ENCODE peak calls at places on chromosomes 4 and X, in four cellular contexts. W, X, T and M are unnamed samples.

GRCh38 chr4:188988131-188988530 is 848.9 kb downstream of the TRIML1 start:
- DNase-seq in T (no peak), W (no peak), X (no peak), M (no peak)

GRCh38 chrX:155215443-155216178 is 649 bp upstream of the VBP1 start:
- DNase-seq in W (no peak), X (no peak), T (no peak), M (no peak)

GRCh38 chrX:40607381-40607780 is 15.8 kb upstream of the MPC1L start:
- DNase-seq in W (no peak), T (peak; percentile 12), X (no peak), M (no peak)

GRCh38 chr4:148764720-148765119 is 322.5 kb upstream of the NR3C2 start:
- DNase-seq in W (no peak), X (no peak), T (no peak), M (no peak)

GRCh38 chrX:2385224-2385623 is 115.6 kb downstream of the DHRSX start:
- DNase-seq in X (no peak), W (no peak), T (peak; percentile 88), M (no peak)

GRCh38 chr4:81827568-81828202 is 356.0 kb upstream of the RASGEF1B start:
- DNase-seq in T (no peak), X (no peak), W (no peak), M (no peak)

GRCh38 chr4:138907174-138907573 is 108.4 kb upstream of the NOCT start:
- DNase-seq in W (no peak), T (no peak), X (no peak), M (no peak)

GRCh38 chr4:182604953-182605352 is 312.2 kb downstream of the DCTD start:
- DNase-seq in T (peak; percentile 96), W (no peak), X (no peak), M (no peak)

GRCh38 chr4:6905501-6905900 is 4.1 kb upstream of the TBC1D14 start:
- DNase-seq in W (no peak), T (no peak), X (peak; percentile 57), M (no peak)

GRCh38 chrX:37347420-37347819 is 1.7 kb upstream of the PRRG1 start:
- DNase-seq in W (no peak), X (no peak), T (peak; percentile 47), M (no peak)

GRCh38 chrX:34119122-34119521 is 13.0 kb downstream of the FAM47A start:
- DNase-seq in T (no peak), X (no peak), W (no peak), M (no peak)

GRCh38 chrX:19212037-19212436 is 89.8 kb upstream of the ADGRG2 start:
- DNase-seq in W (no peak), X (no peak), T (no peak), M (no peak)

GRCh38 chrX:46912098-46912672 is at the start of gene JADE3:
- DNase-seq in W (peak; percentile 84), T (peak; percentile 56), X (peak; percentile 92), M (peak; percentile 31)
- TF ChIP-seq POLR2A in W (no peak), T (no peak), X (no peak), M (no peak)

DNA sequence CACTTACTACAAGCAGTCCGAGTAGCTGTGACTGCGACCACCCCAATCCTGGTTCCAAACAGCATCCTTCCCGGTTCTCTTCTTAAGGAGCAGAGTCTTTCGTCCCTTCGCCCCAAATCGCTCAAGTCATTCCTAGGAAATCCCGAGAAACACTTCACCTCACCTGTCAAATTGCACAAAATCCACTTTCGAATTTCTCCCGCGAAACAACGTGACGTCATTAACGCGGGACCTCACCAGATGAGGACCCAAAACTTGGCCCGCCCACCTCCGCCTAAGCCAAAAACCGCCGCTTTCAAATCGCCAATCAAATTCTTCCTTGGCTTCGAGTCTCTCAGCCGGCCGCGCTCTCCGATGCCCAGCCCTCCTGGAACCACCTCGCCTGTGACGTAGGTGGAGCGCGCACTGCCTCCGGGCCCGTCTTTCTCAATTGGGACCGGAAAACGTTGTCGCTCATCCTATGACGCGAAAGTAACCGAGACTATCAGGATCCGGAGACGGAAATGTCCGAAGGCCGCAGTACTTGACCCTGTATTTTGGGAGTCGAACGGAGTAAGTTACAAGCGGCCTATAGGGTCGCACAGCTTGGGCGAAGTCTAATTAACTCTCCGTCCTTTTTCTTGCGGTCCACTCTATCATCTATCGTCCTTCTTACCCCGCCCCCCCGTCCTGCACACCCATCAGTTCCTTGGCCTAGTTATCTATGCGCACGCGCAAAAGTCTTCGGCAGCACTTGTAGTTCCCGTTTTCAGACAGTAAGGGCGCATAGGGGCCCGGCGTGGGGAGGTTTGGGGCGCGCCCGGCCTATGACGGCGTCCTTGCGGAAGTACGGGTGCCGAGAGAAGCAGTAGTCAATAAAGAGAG is at the start of the genes LARP7 and ZGRF1:
- DNase-seq in T (peak; percentile 99), W (peak; percentile 99), X (peak; percentile 100), M (peak; percentile 70)
- TF ChIP-seq POLR2A in T (peak; percentile 79), W (no peak), X (no peak), M (peak; percentile 77)

GRCh38 chr4:184778325-184778724 is 44.4 kb upstream of the CENPU start:
- DNase-seq in X (no peak), T (no peak), W (no peak), M (no peak)
- TF ChIP-seq POLR2A in X (no peak), T (no peak), W (no peak), M (peak; percentile 29)

GRCh38 chr4:74654230-74654681 is 140.1 kb downstream of the BTC start:
- DNase-seq in W (no peak), X (no peak), T (peak; percentile 43), M (no peak)
- TF ChIP-seq POLR2A in W (no peak), X (no peak), T (no peak), M (no peak)

GRCh38 chr4:37826282-37827029 is at the start of gene PGM2:
- DNase-seq in W (peak; percentile 92), X (peak; percentile 97), T (peak; percentile 73), M (peak; percentile 88)
- TF ChIP-seq POLR2A in W (peak; percentile 44), X (no peak), T (peak; percentile 69), M (peak; percentile 97)

GRCh38 chr4:75745721-75746199 is 21.4 kb downstream of the USO1 start:
- DNase-seq in T (no peak), W (no peak), X (no peak), M (no peak)

GRCh38 chr4:75742451-75742850 is 18.1 kb downstream of the USO1 start:
- DNase-seq in W (no peak), T (no peak), X (no peak), M (no peak)

GRCh38 chr4:75741027-75741426 is 16.6 kb downstream of the USO1 start:
- DNase-seq in T (peak; percentile 35), W (no peak), X (no peak), M (no peak)

GRCh38 chr4:75745192-75745591 is 20.8 kb downstream of the USO1 start:
- DNase-seq in T (peak; percentile 85), X (no peak), W (no peak), M (no peak)
- TF ChIP-seq POLR2A in T (no peak), X (no peak), W (no peak), M (no peak)

DNA sequence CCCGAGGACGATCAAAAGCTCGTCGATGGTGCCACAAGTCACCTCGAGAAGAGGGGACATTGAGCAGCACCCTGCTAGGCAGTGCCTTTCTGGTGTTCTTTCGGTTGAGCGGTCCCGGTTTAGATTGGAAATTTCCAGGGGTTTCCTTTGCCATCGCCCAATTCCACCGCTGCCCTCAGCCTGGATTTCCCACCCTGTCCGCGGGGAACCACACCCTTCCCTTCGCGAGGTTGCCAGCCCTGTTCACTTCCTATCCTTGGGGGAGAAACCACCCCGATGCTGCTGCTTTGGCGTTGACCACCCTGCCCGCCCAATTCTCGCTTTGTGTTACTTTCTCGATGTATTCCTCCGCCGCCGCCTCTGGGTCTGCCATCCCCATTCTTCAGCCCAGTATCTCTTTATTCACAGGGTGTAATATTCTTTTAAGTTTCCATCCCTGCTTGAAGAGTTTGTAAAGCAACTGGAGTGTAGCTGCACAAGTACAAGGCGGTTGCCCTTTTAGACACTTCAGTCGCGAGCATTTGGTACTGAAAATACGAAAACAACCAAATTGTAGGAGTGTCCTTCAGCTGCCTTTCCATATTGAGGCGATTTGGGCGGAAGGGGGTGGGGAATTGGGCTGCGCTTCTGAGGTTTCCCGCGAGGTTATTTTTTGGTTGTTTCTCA is 1.1 kb downstream of the OGT start:
- DNase-seq in X (peak; percentile 91), W (peak; percentile 72), T (peak; percentile 32), M (no peak)
- TF ChIP-seq POLR2A in X (no peak), W (no peak), T (no peak), M (no peak)